ENCODE peak calls at places on chromosomes 12 and 14, in eight cellular contexts. U is OCI-LY7, Y is mammary epithelial cell, Q is PC-3, B is mesenchymal stem cell, H is fibroblast of lung, W is neural progenitor cell, D is trophoblast cell. X is an unnamed sample.

GRCh38 chr12:75660107-75660530 is 148.7 kb upstream of the KRR1 start:
- DNase-seq in Y (peak; percentile 97), Q (peak; percentile 83), H (peak; percentile 95), W (no peak), D (no peak), B (peak; percentile 81), U (no peak), X (peak; percentile 97)

GRCh38 chr12:49043241-49043640 is 17.4 kb downstream of the KMT2D start:
- DNase-seq in U (no peak), H (no peak), Q (no peak), W (no peak), D (no peak), B (no peak), Y (no peak), X (no peak)

GRCh38 chr12:102120886-102121285 is 903 bp downstream of the PARPBP start:
- DNase-seq in Y (peak; percentile 46), H (peak; percentile 18), B (peak; percentile 54), U (peak; percentile 51), D (no peak), W (peak; percentile 29), Q (peak; percentile 57), X (no peak)

GRCh38 chr14:92484132-92484823 is 29.3 kb upstream of the RIN3 start:
- DNase-seq in W (no peak), Q (no peak), Y (no peak), U (no peak), B (no peak), D (no peak), H (no peak), X (no peak)

GRCh38 chr12:110249716-110250225 is 31.3 kb upstream of the ATP2A2 start:
- DNase-seq in Q (no peak), W (no peak), U (no peak), B (no peak), H (peak; percentile 9), D (no peak), Y (no peak), X (no peak)

GRCh38 chr14:75229923-75230792 is 48.5 kb upstream of the FOS start:
- DNase-seq in W (peak; percentile 45), U (peak; percentile 72), Q (peak; percentile 74), H (peak; percentile 79), D (no peak), B (peak; percentile 38), Y (peak; percentile 92), X (peak; percentile 79)

GRCh38 chr12:91380651-91381050 is 198.0 kb upstream of the DCN start:
- DNase-seq in Y (no peak), Q (no peak), H (no peak), D (no peak), U (no peak), W (no peak), B (no peak), X (no peak)

GRCh38 chr12:33012226-33012625 is 115.6 kb upstream of the PKP2 start:
- DNase-seq in U (no peak), Y (peak; percentile 50), H (no peak), D (peak; percentile 86), W (no peak), Q (peak; percentile 41), B (no peak), X (peak; percentile 35)

GRCh38 chr14:46245281-46245680 is 406.3 kb downstream of the RPL10L start:
- DNase-seq in B (no peak), W (no peak), U (no peak), H (no peak), Q (no peak), D (no peak), Y (no peak), X (no peak)

GRCh38 chr14:23094666-23095195 is at the start of gene ACIN1:
- DNase-seq in W (peak; percentile 96), Q (peak; percentile 70), D (no peak), H (peak; percentile 87), Y (peak; percentile 81), U (peak; percentile 94), B (peak; percentile 93), X (peak; percentile 58)

GRCh38 chr12:23253191-23253590 is 628.2 kb downstream of the ETNK1 start:
- DNase-seq in H (peak; percentile 4), Y (no peak), W (no peak), Q (no peak), U (no peak), D (no peak), B (no peak), X (no peak)

GRCh38 chr14:77027538-77028383 is 747 bp downstream of the IRF2BPL start:
- DNase-seq in B (peak; percentile 84), W (peak; percentile 36), Y (peak; percentile 56), U (peak; percentile 71), D (peak; percentile 97), Q (peak; percentile 72), H (peak; percentile 82), X (no peak)

GRCh38 chr14:55109846-55110245 is 19.2 kb upstream of the LGALS3 start:
- DNase-seq in H (no peak), W (no peak), Y (no peak), U (no peak), B (no peak), Q (no peak), D (peak; percentile 86), X (no peak)

DNA sequence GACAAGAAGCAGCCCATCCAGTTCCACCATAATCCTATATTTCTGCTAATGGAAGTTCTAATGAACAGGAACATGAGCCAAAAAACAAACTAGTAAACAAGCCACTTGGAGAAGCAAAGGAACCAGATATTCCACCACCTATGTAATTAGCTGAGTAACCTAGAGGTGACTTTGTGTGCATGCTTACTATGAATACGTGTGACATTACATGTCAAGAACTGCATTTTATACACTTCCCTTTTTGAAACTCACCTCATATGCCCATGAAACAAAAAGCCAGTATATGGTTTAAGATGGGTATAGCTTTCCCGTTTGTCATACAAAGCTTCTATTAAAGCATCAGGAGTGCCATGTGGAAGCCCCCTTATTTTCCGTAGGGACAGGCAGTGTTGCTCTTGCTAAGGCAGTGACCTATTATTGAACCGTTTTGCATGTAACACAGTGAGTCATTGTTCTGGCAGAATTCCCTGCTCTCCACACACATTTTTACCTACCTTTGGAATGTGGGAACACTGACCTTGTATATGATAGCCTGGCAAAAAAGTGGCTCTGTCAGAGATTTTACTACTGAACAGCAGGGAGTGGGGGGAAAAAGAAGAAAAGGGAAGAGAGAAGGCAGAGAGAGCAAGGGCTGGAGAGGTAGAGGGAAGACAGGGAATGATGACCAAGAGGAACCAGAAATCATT is 34.8 kb upstream of the FRMD6 start:
- DNase-seq in B (peak; percentile 83), Y (peak; percentile 80), U (no peak), W (no peak), Q (peak; percentile 99), H (peak; percentile 97), D (no peak), X (peak; percentile 77)
- H2AFZ ChIP-seq in B (no peak overlapping the region), Y (no peak overlapping the region), U (no peak overlapping the region), W (no peak overlapping the region), Q (peak overlapping the region; percentile 18), H (no peak overlapping the region), D (no peak overlapping the region), X (no peak overlapping the region)

GRCh38 chr12:132748319-132748718 is 13.3 kb downstream of the ANKLE2 start:
- DNase-seq in W (no peak), H (no peak), D (no peak), Q (no peak), U (no peak), B (no peak), Y (no peak), X (no peak)

GRCh38 chr12:132743831-132744230 is 17.8 kb downstream of the ANKLE2 start:
- DNase-seq in Y (no peak), D (no peak), U (no peak), H (no peak), B (no peak), W (no peak), Q (no peak), X (no peak)

GRCh38 chr12:132746621-132747020 is 15.0 kb downstream of the ANKLE2 start:
- DNase-seq in U (no peak), Y (no peak), W (no peak), B (no peak), D (no peak), H (no peak), Q (no peak), X (no peak)

GRCh38 chr12:132747896-132748295 is 13.7 kb downstream of the ANKLE2 start:
- DNase-seq in Y (no peak), U (no peak), D (no peak), W (no peak), H (no peak), B (no peak), Q (no peak), X (no peak)

DNA sequence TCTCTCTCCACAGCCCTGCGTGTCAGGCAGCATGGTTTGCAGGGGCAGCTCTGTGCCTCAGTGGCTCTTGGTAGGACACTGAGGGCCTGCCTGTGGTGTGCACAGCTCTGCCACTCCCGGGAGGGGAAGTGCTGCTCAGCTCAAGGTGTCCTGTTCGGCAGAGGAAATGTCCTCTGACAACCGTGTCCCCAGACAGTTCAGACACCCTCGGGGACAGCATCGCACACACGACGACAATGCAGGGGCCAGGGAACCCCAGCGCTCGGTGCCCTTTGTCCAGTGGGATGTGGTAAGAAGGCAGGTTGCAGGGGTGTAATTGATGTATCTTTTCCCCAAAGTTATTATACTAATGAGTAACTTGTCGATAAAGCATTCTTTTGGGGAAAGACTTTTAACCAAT is 14.2 kb downstream of the ANKLE2 start:
- DNase-seq in Q (no peak), W (no peak), Y (no peak), B (no peak), D (no peak), U (no peak), H (no peak), X (no peak)
- H3K36me3 ChIP-seq in Q (peaks cover 75% of the 10 kb centered on the region), W (peaks cover 3% of the 10 kb centered on the region), Y (peaks cover 64% of the 10 kb centered on the region), B (peaks cover 92% of the 10 kb centered on the region), D (peaks cover 82% of the 10 kb centered on the region), U (peaks cover 97% of the 10 kb centered on the region), H (peaks cover 46% of the 10 kb centered on the region), X (peaks cover 68% of the 10 kb centered on the region)

DNA sequence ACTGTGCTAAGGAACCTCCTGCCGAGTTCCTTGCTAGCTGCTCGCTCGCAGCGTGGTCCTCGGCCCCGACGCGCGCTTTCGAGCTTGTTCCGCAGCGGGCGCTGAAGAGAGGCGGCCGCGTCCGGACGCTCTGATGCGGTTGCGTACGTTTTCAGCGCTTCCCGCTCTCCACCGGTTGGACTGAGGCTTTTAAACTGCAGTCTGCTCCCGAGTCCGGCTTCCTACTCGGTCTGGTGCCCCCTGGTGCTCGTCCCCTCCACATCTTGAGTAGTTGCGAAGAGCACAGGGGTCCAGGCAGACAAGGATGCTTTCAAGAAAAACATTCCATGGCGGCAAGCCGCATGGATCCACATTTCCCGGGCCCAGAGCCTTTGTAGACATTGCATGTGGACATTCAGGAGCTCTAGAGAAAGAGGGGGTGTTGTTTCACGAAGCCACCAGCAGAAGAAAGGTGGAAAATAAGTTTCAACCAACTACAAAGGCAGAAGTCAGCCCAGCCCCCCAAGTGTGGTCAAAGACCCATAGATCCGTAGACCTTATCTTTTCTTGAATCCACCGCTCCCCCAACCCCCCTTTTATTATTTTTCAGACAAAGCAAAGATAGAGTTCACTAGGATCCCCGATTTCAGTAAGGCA is 1.1 kb upstream of the WNK1 start:
- DNase-seq in Q (peak; percentile 93), U (peak; percentile 99), D (peak; percentile 99), H (peak; percentile 96), Y (peak; percentile 92), W (peak; percentile 98), B (peak; percentile 97), X (peak; percentile 79)
- H3K4me3 ChIP-seq in Q (peak overlapping the region; percentile 92), U (peak overlapping the region; percentile 87), D (no peak overlapping the region), H (peak overlapping the region; percentile 63), Y (peak overlapping the region; percentile 58), W (peak overlapping the region; percentile 92), B (peak overlapping the region; percentile 82), X (peak overlapping the region; percentile 79)

DNA sequence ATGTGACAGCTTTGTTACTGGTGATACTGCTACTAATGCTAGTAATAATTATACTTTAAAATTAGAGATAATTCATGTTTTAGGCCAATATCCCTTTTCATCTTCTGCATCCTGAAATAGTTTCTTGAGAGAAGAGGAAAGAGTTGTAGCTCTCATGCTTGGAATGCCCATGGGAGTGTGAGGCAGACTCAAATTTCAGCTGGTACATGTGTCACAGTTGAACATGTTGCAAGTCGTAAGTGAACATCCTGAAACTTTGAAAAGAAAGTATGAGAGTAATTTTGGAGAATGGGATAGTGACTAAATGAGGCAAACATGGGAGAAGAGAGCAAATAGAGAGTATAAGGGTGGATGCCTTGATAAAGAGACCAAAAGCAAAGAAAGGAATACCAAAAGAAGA is 168.0 kb downstream of the TMTC3 start:
- DNase-seq in Y (peak; percentile 81), U (no peak), W (no peak), H (peak; percentile 78), D (peak; percentile 69), Q (peak; percentile 28), B (peak; percentile 81), X (no peak)
- H2AFZ ChIP-seq in Y (peak overlapping the region; percentile 40), U (no peak overlapping the region), W (no peak overlapping the region), H (no peak overlapping the region), D (no peak overlapping the region), Q (no peak overlapping the region), B (no peak overlapping the region), X (no peak overlapping the region)

X was measured in keratinocyte.